ENCODE peak calls at places on chromosomes 5 and 9, in eight cellular contexts. One of them, this sample, is unnamed.

GRCh38 chr5:58087131-58087530 is 372.8 kb downstream of the PLK2 start:
- DNase-seq in Kasumi-1: no peak
- DNase-seq in T-helper 2 cell: no peak
- DNase-seq in memory B cell: no peak
- DNase-seq in activated CD8-positive, alpha-beta memory T cell treated with anti-CD3 and anti-CD28 coated beads for 4 hours: no peak
- DNase-seq in midbrain: no peak
- DNase-seq in RPMI8226: no peak
- DNase-seq in NCI-H2107: no peak
- DNase-seq in this sample: no peak

GRCh38 chr5:132083065-132083678 is 9.6 kb downstream of the CSF2 start:
- DNase-seq in Kasumi-1: no peak
- DNase-seq in T-helper 2 cell: no peak
- DNase-seq in memory B cell: no peak
- DNase-seq in activated CD8-positive, alpha-beta memory T cell treated with anti-CD3 and anti-CD28 coated beads for 4 hours: no peak
- DNase-seq in midbrain: no peak
- DNase-seq in RPMI8226: no peak
- DNase-seq in NCI-H2107: no peak
- DNase-seq in this sample: no peak

GRCh38 chr5:133446440-133446839 is 165.9 kb downstream of the FSTL4 start:
- DNase-seq in Kasumi-1: no peak
- DNase-seq in T-helper 2 cell: no peak
- DNase-seq in memory B cell: no peak
- DNase-seq in activated CD8-positive, alpha-beta memory T cell treated with anti-CD3 and anti-CD28 coated beads for 4 hours: no peak
- DNase-seq in midbrain: no peak
- DNase-seq in RPMI8226: no peak
- DNase-seq in NCI-H2107: no peak
- DNase-seq in this sample: no peak

GRCh38 chr9:115198018-115198417 is 80.1 kb upstream of the TNC start:
- DNase-seq in Kasumi-1: no peak
- DNase-seq in T-helper 2 cell: no peak
- DNase-seq in memory B cell: no peak
- DNase-seq in activated CD8-positive, alpha-beta memory T cell treated with anti-CD3 and anti-CD28 coated beads for 4 hours: no peak
- DNase-seq in midbrain: no peak
- DNase-seq in RPMI8226: no peak
- DNase-seq in NCI-H2107: no peak
- DNase-seq in this sample: peak; percentile 47

GRCh38 chr9:21121079-21121478 is 20.6 kb downstream of the IFNW1 start:
- DNase-seq in Kasumi-1: no peak
- DNase-seq in T-helper 2 cell: no peak
- DNase-seq in memory B cell: no peak
- DNase-seq in activated CD8-positive, alpha-beta memory T cell treated with anti-CD3 and anti-CD28 coated beads for 4 hours: no peak
- DNase-seq in midbrain: no peak
- DNase-seq in RPMI8226: no peak
- DNase-seq in NCI-H2107: no peak
- DNase-seq in this sample: no peak

GRCh38 chr5:132439521-132440206 is 50.9 kb downstream of the IRF1 start:
- DNase-seq in Kasumi-1: no peak
- DNase-seq in T-helper 2 cell: no peak
- DNase-seq in memory B cell: no peak
- DNase-seq in activated CD8-positive, alpha-beta memory T cell treated with anti-CD3 and anti-CD28 coated beads for 4 hours: no peak
- DNase-seq in midbrain: no peak
- DNase-seq in RPMI8226: no peak
- DNase-seq in NCI-H2107: no peak
- DNase-seq in this sample: peak; percentile 93

GRCh38 chr5:154197801-154198461 is 7.4 kb downstream of the GALNT10 start:
- DNase-seq in Kasumi-1: no peak
- DNase-seq in T-helper 2 cell: no peak
- DNase-seq in memory B cell: no peak
- DNase-seq in activated CD8-positive, alpha-beta memory T cell treated with anti-CD3 and anti-CD28 coated beads for 4 hours: peak; percentile 46
- DNase-seq in midbrain: no peak
- DNase-seq in RPMI8226: no peak
- DNase-seq in NCI-H2107: peak; percentile 53
- DNase-seq in this sample: no peak

GRCh38 chr5:120516799-120517198 is 52.7 kb downstream of the PRR16 start:
- DNase-seq in Kasumi-1: no peak
- DNase-seq in T-helper 2 cell: no peak
- DNase-seq in memory B cell: no peak
- DNase-seq in activated CD8-positive, alpha-beta memory T cell treated with anti-CD3 and anti-CD28 coated beads for 4 hours: no peak
- DNase-seq in midbrain: no peak
- DNase-seq in RPMI8226: no peak
- DNase-seq in NCI-H2107: no peak
- DNase-seq in this sample: peak; percentile 57

GRCh38 chr5:174533127-174533453 is 191.3 kb upstream of the MSX2 start:
- DNase-seq in Kasumi-1: no peak
- DNase-seq in T-helper 2 cell: no peak
- DNase-seq in memory B cell: no peak
- DNase-seq in activated CD8-positive, alpha-beta memory T cell treated with anti-CD3 and anti-CD28 coated beads for 4 hours: no peak
- DNase-seq in midbrain: no peak
- DNase-seq in RPMI8226: no peak
- DNase-seq in NCI-H2107: no peak
- DNase-seq in this sample: peak; percentile 29

GRCh38 chr9:133252301-133252776 is 22.7 kb downstream of the ABO start:
- DNase-seq in Kasumi-1: no peak
- DNase-seq in T-helper 2 cell: no peak
- DNase-seq in memory B cell: no peak
- DNase-seq in activated CD8-positive, alpha-beta memory T cell treated with anti-CD3 and anti-CD28 coated beads for 4 hours: no peak
- DNase-seq in midbrain: no peak
- DNase-seq in RPMI8226: no peak
- DNase-seq in NCI-H2107: no peak
- DNase-seq in this sample: no peak

GRCh38 chr5:58934629-58935097 is 351.8 kb downstream of the RAB3C start:
- DNase-seq in Kasumi-1: no peak
- DNase-seq in T-helper 2 cell: no peak
- DNase-seq in memory B cell: no peak
- DNase-seq in activated CD8-positive, alpha-beta memory T cell treated with anti-CD3 and anti-CD28 coated beads for 4 hours: no peak
- DNase-seq in midbrain: no peak
- DNase-seq in RPMI8226: no peak
- DNase-seq in NCI-H2107: no peak
- DNase-seq in this sample: no peak

GRCh38 chr5:4230905-4231561 is 635.4 kb downstream of the IRX1 start:
- DNase-seq in Kasumi-1: no peak
- DNase-seq in T-helper 2 cell: no peak
- DNase-seq in memory B cell: no peak
- DNase-seq in activated CD8-positive, alpha-beta memory T cell treated with anti-CD3 and anti-CD28 coated beads for 4 hours: no peak
- DNase-seq in midbrain: peak; percentile 61
- DNase-seq in RPMI8226: no peak
- DNase-seq in NCI-H2107: no peak
- DNase-seq in this sample: no peak

GRCh38 chr5:7957329-7957728 is 88.4 kb downstream of the MTRR start:
- DNase-seq in Kasumi-1: no peak
- DNase-seq in T-helper 2 cell: no peak
- DNase-seq in memory B cell: no peak
- DNase-seq in activated CD8-positive, alpha-beta memory T cell treated with anti-CD3 and anti-CD28 coated beads for 4 hours: no peak
- DNase-seq in midbrain: no peak
- DNase-seq in RPMI8226: no peak
- DNase-seq in NCI-H2107: no peak
- DNase-seq in this sample: no peak

GRCh38 chr5:171419663-171420428 is 399 bp downstream of the FGF18 start:
- DNase-seq in Kasumi-1: peak; percentile 22
- DNase-seq in T-helper 2 cell: no peak
- DNase-seq in memory B cell: peak; percentile 16
- DNase-seq in activated CD8-positive, alpha-beta memory T cell treated with anti-CD3 and anti-CD28 coated beads for 4 hours: no peak
- DNase-seq in midbrain: no peak
- DNase-seq in RPMI8226: peak; percentile 73
- DNase-seq in NCI-H2107: no peak
- DNase-seq in this sample: peak; percentile 71

GRCh38 chr5:67350185-67350584 is 153.6 kb upstream of the CD180 start:
- DNase-seq in Kasumi-1: peak; percentile 30
- DNase-seq in T-helper 2 cell: no peak
- DNase-seq in memory B cell: no peak
- DNase-seq in activated CD8-positive, alpha-beta memory T cell treated with anti-CD3 and anti-CD28 coated beads for 4 hours: no peak
- DNase-seq in midbrain: no peak
- DNase-seq in RPMI8226: peak; percentile 47
- DNase-seq in NCI-H2107: peak; percentile 6
- DNase-seq in this sample: peak; percentile 49

GRCh38 chr5:39578887-39579497 is 154.2 kb upstream of the DAB2 start:
- DNase-seq in Kasumi-1: peak; percentile 18
- DNase-seq in T-helper 2 cell: no peak
- DNase-seq in memory B cell: peak; percentile 7
- DNase-seq in activated CD8-positive, alpha-beta memory T cell treated with anti-CD3 and anti-CD28 coated beads for 4 hours: no peak
- DNase-seq in midbrain: no peak
- DNase-seq in RPMI8226: peak; percentile 8
- DNase-seq in NCI-H2107: no peak
- DNase-seq in this sample: peak; percentile 70

GRCh38 chr5:172768573-172769323 is 2.2 kb downstream of the DUSP1 start:
- DNase-seq in Kasumi-1: no peak
- DNase-seq in T-helper 2 cell: peak; percentile 36
- DNase-seq in memory B cell: peak; percentile 59
- DNase-seq in activated CD8-positive, alpha-beta memory T cell treated with anti-CD3 and anti-CD28 coated beads for 4 hours: no peak
- DNase-seq in midbrain: peak; percentile 30
- DNase-seq in RPMI8226: no peak
- DNase-seq in NCI-H2107: no peak
- DNase-seq in this sample: peak; percentile 56